ENCODE peak calls at places on chromosomes 7 and 10, in four cellular contexts. K, H, L and U are unnamed samples.

GRCh38 chr7:55111007-55111406 is 92.2 kb downstream of the EGFR start:
- DNase-seq in K (no peak), H (no peak), L (no peak), U (no peak)

GRCh38 chr10:28949005-28950004 is 272.0 kb downstream of the BAMBI start:
- DNase-seq in K (no peak), H (no peak), L (no peak), U (no peak)

GRCh38 chr10:5551531-5552375 is 27.0 kb downstream of the CALML3 start:
- DNase-seq in K (no peak), H (peak), L (no peak), U (no peak)

GRCh38 chr10:34761443-34761842 is 53.7 kb downstream of the PARD3 start:
- DNase-seq in K (no peak), H (no peak), L (no peak), U (no peak)

GRCh38 chr7:130441408-130441854 is 615 bp upstream of the CEP41 start:
- DNase-seq in K (peak), H (no peak), L (peak), U (no peak)

GRCh38 chr10:14184841-14185500 is 145.8 kb downstream of the FRMD4A start:
- DNase-seq in K (no peak), H (peak), L (peak), U (no peak)

GRCh38 chr10:103896225-103896624 is 21.8 kb downstream of the STN1 start:
- DNase-seq in K (no peak), H (no peak), L (no peak), U (no peak)

GRCh38 chr10:78335371-78335690 is 301.7 kb downstream of the RPS24 start:
- DNase-seq in K (no peak), H (no peak), L (no peak), U (no peak)

GRCh38 chr7:67019562-67020390 is 23.1 kb downstream of the TYW1 start:
- DNase-seq in K (no peak), H (peak), L (no peak), U (no peak)

GRCh38 chr10:89653410-89653828 is 8.4 kb upstream of the PANK1 start:
- DNase-seq in K (no peak), H (no peak), L (no peak), U (no peak)

GRCh38 chr7:73941836-73942551 is 81.0 kb downstream of the TMEM270 start:
- DNase-seq in K (no peak), H (no peak), L (no peak), U (no peak)

GRCh38 chr10:117374506-117375359 is 507 bp downstream of the PDZD8 start:
- DNase-seq in K (peak), H (peak), L (peak), U (no peak)

GRCh38 chr7:69599211-69599878 is 1.1 kb downstream of the AUTS2 start:
- DNase-seq in K (peak), H (no peak), L (peak), U (no peak)

GRCh38 chr10:49111320-49111698 is 4.0 kb downstream of the VSTM4 start:
- DNase-seq in K (no peak), H (no peak), L (no peak), U (no peak)

GRCh38 chr7:138980575-138981285 is 459 bp downstream of the KIAA1549 start:
- DNase-seq in K (peak), H (no peak), L (peak), U (no peak)

GRCh38 chr10:76302936-76303656 is 871.7 kb downstream of the LRMDA start:
- DNase-seq in K (no peak), H (no peak), L (no peak), U (no peak)

GRCh38 chr10:122204691-122205489 is 66.2 kb upstream of the BTBD16 start:
- DNase-seq in K (no peak), H (no peak), L (no peak), U (no peak)

GRCh38 chr7:17830206-17830605 is 110.1 kb downstream of the SNX13 start:
- DNase-seq in K (no peak), H (no peak), L (no peak), U (no peak)

GRCh38 chr7:142598297-142598696 is 151.0 kb upstream of the PRSS1 start:
- DNase-seq in K (no peak), H (no peak), L (no peak), U (no peak)

GRCh38 chr7:81036041-81036440 is 117.2 kb upstream of the SEMA3C start:
- DNase-seq in K (no peak), H (no peak), L (no peak), U (no peak)

GRCh38 chr7:134742688-134743350 is 36.6 kb upstream of the CALD1 start:
- DNase-seq in K (no peak), H (peak), L (no peak), U (no peak)

GRCh38 chr7:102991540-102992214 is 78.9 kb downstream of the LRRC17 start:
- DNase-seq in K (no peak), H (peak), L (no peak), U (peak)

GRCh38 chr7:142711722-142712616 is 37.3 kb upstream of the PRSS1 start:
- DNase-seq in K (no peak), H (peak), L (no peak), U (no peak)

GRCh38 chr10:69863580-69863979 is 61.9 kb downstream of the COL13A1 start:
- DNase-seq in K (no peak), H (no peak), L (no peak), U (no peak)

GRCh38 chr10:128077155-128077875 is 48.9 kb downstream of the MKI67 start:
- DNase-seq in K (no peak), H (no peak), L (no peak), U (no peak)

GRCh38 chr7:73850212-73850611 is 7.9 kb upstream of the METTL27 start:
- DNase-seq in K (no peak), H (no peak), L (no peak), U (no peak)

GRCh38 chr10:71762324-71762723 is 11.0 kb downstream of the VSIR start:
- DNase-seq in K (no peak), H (no peak), L (no peak), U (no peak)

GRCh38 chr10:93746844-93747284 is 10.9 kb upstream of the LGI1 start:
- DNase-seq in K (no peak), H (peak), L (no peak), U (no peak)

GRCh38 chr7:102288285-102288930 is 1.7 kb downstream of the SH2B2 start:
- DNase-seq in K (no peak), H (no peak), L (no peak), U (no peak)

GRCh38 chr10:31621733-31622132 is 302.7 kb downstream of the ZEB1 start:
- DNase-seq in K (no peak), H (no peak), L (no peak), U (no peak)

GRCh38 chr10:110305767-110306451 is 1.2 kb upstream of the SMNDC1 start:
- DNase-seq in K (peak), H (peak), L (peak), U (peak)

GRCh38 chr7:106365252-106366005 is 80.6 kb upstream of the NAMPT start:
- DNase-seq in K (no peak), H (no peak), L (no peak), U (no peak)

DNA sequence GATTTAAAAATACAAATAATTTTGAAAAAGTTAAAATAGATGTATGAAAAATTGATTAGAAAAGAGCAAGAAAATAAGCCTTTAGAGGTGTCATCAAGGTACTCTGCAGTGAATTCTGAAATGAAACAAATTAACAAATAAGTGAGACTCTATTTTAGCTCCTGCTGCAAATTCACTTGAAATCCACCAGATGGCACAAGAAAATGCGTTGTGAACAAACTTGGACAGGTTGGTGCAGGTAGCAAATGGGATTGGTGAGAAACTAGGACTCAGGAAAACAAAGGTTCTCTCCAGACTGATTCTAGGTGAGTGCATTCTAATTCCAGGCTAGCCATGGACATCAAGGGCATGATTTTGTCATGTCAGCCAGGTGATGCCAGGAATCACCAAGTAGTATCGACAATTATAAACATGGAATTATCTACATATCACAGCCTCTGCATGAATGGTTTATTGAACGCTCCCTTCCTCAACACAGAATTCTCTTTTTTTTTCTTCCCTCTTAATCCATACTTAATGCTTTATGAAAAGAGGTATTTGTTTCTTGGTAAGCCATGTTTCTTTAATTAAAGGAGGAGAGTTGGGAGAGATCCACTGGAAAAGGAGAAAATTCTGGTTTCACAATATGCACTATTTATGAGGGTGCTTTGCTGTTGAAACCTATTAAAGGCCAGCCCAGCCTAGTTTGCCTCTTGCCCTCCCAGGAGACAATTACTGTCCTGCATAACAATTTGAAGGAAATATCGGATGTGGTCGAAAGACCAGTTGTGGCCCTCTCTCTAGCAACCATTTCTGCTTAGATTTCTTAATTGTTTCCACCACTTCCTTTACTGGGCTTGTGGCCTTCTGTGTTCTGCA is 118.1 kb downstream of the ZNF365 start:
- DNase-seq in K (no peak), H (no peak), L (peak), U (peak)
- TF ChIP-seq CTCF in K (peak), H (peak), L (peak), U (peak)

GRCh38 chr7:44085549-44085948 is 3.2 kb upstream of the POLM start:
- DNase-seq in K (no peak), H (no peak), L (no peak), U (no peak)
- TF ChIP-seq CTCF in K (peak), H (no peak), L (no peak), U (no peak)

GRCh38 chr10:68787813-68788212 is 39.5 kb upstream of the STOX1 start:
- DNase-seq in K (no peak), H (no peak), L (no peak), U (no peak)

GRCh38 chr10:68790476-68790875 is 36.9 kb upstream of the STOX1 start:
- DNase-seq in K (no peak), H (no peak), L (no peak), U (no peak)

GRCh38 chr10:68795886-68796532 is 31.3 kb upstream of the STOX1 start:
- DNase-seq in K (no peak), H (no peak), L (no peak), U (no peak)

GRCh38 chr10:68796609-68797008 is 30.7 kb upstream of the STOX1 start:
- DNase-seq in K (no peak), H (no peak), L (no peak), U (no peak)

DNA sequence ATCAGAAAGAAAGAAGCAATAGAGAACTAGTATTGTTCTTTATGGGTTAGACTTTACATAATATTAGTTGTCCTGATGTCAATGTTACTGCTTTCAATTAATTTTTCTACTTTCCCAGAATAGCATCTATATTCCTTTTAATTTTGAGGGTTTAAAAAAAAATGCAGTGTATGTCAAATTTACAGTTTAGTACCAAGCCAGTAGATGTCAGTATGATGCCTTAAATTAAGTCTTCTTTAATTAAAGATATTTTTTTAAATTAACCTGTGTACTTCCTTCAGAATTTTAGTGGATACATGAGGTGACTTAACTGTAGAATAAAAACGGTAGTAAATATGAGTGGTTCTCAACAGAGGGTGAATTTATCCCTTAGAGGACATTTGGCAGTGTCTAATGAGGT is 35.2 kb upstream of the STOX1 start:
- DNase-seq in K (no peak), H (no peak), L (no peak), U (no peak)
- TF ChIP-seq CTCF in K (peak), H (no peak), L (no peak), U (peak)

GRCh38 chr7:18877874-18878273 is 239.6 kb downstream of the TWIST1 start:
- DNase-seq in K (no peak), H (no peak), L (no peak), U (no peak)
- TF ChIP-seq CTCF in K (no peak), H (no peak), L (no peak), U (no peak)

DNA sequence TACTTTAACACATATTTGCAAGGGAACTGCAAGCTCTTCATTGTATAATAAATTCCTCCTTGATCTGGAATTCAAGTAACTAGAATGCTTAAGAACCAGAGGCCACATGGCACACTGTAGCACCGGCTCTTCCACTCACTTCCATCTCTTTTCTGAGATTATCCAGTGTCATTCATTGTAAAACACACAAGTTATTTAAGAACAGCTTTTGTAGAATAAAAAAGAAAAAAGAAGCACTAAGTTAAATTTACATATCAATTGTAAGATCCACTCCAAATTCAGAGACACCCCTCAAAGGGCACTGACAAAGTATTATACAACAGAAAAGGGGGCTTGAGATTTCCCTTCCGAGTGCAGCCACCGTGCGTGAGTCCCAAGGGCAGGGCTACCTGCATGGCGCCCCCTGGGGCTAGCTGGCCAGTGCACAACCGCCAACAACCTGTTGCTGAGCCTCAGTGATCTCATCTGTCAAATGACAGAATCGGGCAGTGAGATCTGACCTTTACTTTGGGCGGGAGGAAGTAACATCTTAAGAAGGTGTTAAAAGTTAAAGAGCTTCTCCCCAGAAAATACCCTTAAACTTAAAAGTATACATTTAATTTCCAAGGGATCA is 12.5 kb downstream of the GLI3 start:
- DNase-seq in K (no peak), H (no peak), L (no peak), U (no peak)
- TF ChIP-seq CTCF in K (peak), H (no peak), L (no peak), U (no peak)

GRCh38 chr7:78783179-78783962 is 670.1 kb downstream of the MAGI2 start:
- DNase-seq in K (no peak), H (no peak), L (no peak), U (no peak)

GRCh38 chr7:78777844-78778243 is 675.6 kb downstream of the MAGI2 start:
- DNase-seq in K (no peak), H (no peak), L (no peak), U (no peak)

GRCh38 chr7:78780560-78780959 is 672.9 kb downstream of the MAGI2 start:
- DNase-seq in K (no peak), H (no peak), L (no peak), U (no peak)

DNA sequence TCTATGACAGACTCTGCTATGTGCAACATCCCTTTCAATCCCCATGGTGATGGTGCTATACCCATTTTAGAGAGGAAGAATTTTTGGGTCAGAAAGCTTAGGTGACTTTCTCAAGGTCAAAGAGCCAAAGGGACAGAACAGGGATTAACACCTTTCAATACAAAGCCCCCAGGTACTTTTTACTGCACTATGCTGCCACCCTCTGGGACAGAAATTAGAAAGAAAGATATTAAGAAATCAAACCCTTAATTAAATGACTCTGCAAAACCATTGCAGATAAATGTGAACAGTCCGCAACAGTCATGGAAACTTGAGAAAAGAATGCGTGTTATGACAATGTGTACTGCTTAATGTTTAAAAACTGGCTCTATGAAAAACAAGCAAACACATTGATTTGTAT is 673.7 kb downstream of the MAGI2 start:
- DNase-seq in K (no peak), H (no peak), L (no peak), U (no peak)
- TF ChIP-seq CTCF in K (no peak), H (no peak), L (no peak), U (no peak)

GRCh38 chr7:151927011-151927410 is 29.2 kb upstream of the GALNTL5 start:
- DNase-seq in K (no peak), H (no peak), L (no peak), U (no peak)

GRCh38 chr7:151927540-151927939 is 28.7 kb upstream of the GALNTL5 start:
- DNase-seq in K (no peak), H (no peak), L (no peak), U (no peak)

GRCh38 chr7:151926336-151926712 is 29.9 kb upstream of the GALNTL5 start:
- DNase-seq in K (no peak), H (no peak), L (no peak), U (no peak)

GRCh38 chr7:151930695-151931094 is 25.6 kb upstream of the GALNTL5 start:
- DNase-seq in K (no peak), H (no peak), L (no peak), U (no peak)

GRCh38 chr7:151930026-151930653 is 26.1 kb upstream of the GALNTL5 start:
- DNase-seq in K (no peak), H (no peak), L (no peak), U (no peak)
- TF ChIP-seq CTCF in K (no peak), H (no peak), L (no peak), U (no peak)

GRCh38 chr10:124157286-124157685 is 63.9 kb upstream of the CHST15 start:
- DNase-seq in K (no peak), H (peak), L (no peak), U (no peak)

GRCh38 chr10:124158592-124158991 is 65.2 kb upstream of the CHST15 start:
- DNase-seq in K (no peak), H (peak), L (no peak), U (no peak)

GRCh38 chr10:124153601-124153930 is 60.2 kb upstream of the CHST15 start:
- DNase-seq in K (no peak), H (no peak), L (no peak), U (no peak)

GRCh38 chr10:124155781-124156401 is 62.5 kb upstream of the CHST15 start:
- DNase-seq in K (no peak), H (peak), L (no peak), U (no peak)

GRCh38 chr10:124156524-124157225 is 63.3 kb upstream of the CHST15 start:
- DNase-seq in K (no peak), H (peak), L (no peak), U (no peak)
- TF ChIP-seq CTCF in K (no peak), H (no peak), L (no peak), U (no peak)

GRCh38 chr10:118823256-118823907 is 68.6 kb upstream of the CACUL1 start:
- DNase-seq in K (no peak), H (no peak), L (no peak), U (no peak)

GRCh38 chr10:118832242-118832651 is 77.5 kb upstream of the CACUL1 start:
- DNase-seq in K (no peak), H (peak), L (no peak), U (no peak)

GRCh38 chr10:118827466-118828155 is 72.8 kb upstream of the CACUL1 start:
- DNase-seq in K (no peak), H (no peak), L (no peak), U (no peak)
- TF ChIP-seq CTCF in K (peak), H (no peak), L (no peak), U (no peak)